ENCODE peak calls at places on chromosomes 7 and 10, in six cellular contexts. One of them, this sample, is unnamed.

GRCh38 chr10:117298219-117298618 is 57.3 kb downstream of the SLC18A2 start:
- DNase-seq in left cardiac atrium: no peak
- DNase-seq in mesenteric fat pad: no peak
- DNase-seq in fibroblast of pulmonary artery: no peak
- DNase-seq in spleen: no peak
- DNase-seq in activated naive CD4-positive, alpha-beta T cell: no peak
- DNase-seq in this sample: no peak

GRCh38 chr10:110425684-110426293 is 71.9 kb upstream of the DUSP5 start:
- DNase-seq in activated naive CD4-positive, alpha-beta T cell: no peak
- DNase-seq in fibroblast of pulmonary artery: peak; percentile 83
- DNase-seq in spleen: no peak
- DNase-seq in left cardiac atrium: no peak
- DNase-seq in mesenteric fat pad: no peak
- DNase-seq in this sample: no peak

GRCh38 chr10:36765777-36766176 is 359.6 kb upstream of the ANKRD30A start:
- DNase-seq in fibroblast of pulmonary artery: peak; percentile 41
- DNase-seq in activated naive CD4-positive, alpha-beta T cell: no peak
- DNase-seq in spleen: no peak
- DNase-seq in mesenteric fat pad: no peak
- DNase-seq in left cardiac atrium: no peak
- DNase-seq in this sample: no peak

GRCh38 chr10:96276831-96277230 is 5.5 kb upstream of the BLNK start:
- DNase-seq in spleen: no peak
- DNase-seq in mesenteric fat pad: no peak
- DNase-seq in fibroblast of pulmonary artery: no peak
- DNase-seq in left cardiac atrium: no peak
- DNase-seq in activated naive CD4-positive, alpha-beta T cell: no peak
- DNase-seq in this sample: no peak

GRCh38 chr10:132861116-132861691 is 75.3 kb upstream of the NKX6-2 start:
- DNase-seq in fibroblast of pulmonary artery: no peak
- DNase-seq in mesenteric fat pad: peak; percentile 53
- DNase-seq in activated naive CD4-positive, alpha-beta T cell: no peak
- DNase-seq in left cardiac atrium: no peak
- DNase-seq in spleen: peak; percentile 64
- DNase-seq in this sample: peak; percentile 62

GRCh38 chr10:78471723-78472541 is 438.3 kb downstream of the RPS24 start:
- DNase-seq in fibroblast of pulmonary artery: peak; percentile 59
- DNase-seq in spleen: no peak
- DNase-seq in activated naive CD4-positive, alpha-beta T cell: no peak
- DNase-seq in left cardiac atrium: no peak
- DNase-seq in mesenteric fat pad: peak; percentile 59
- DNase-seq in this sample: no peak

GRCh38 chr10:102802920-102803534 is 34.2 kb downstream of the CYP17A1 start:
- DNase-seq in left cardiac atrium: peak; percentile 77
- DNase-seq in mesenteric fat pad: no peak
- DNase-seq in spleen: no peak
- DNase-seq in fibroblast of pulmonary artery: peak; percentile 97
- DNase-seq in activated naive CD4-positive, alpha-beta T cell: no peak
- DNase-seq in this sample: no peak

GRCh38 chr10:116110736-116111135 is 162.3 kb downstream of the GFRA1 start:
- DNase-seq in mesenteric fat pad: peak; percentile 39
- DNase-seq in spleen: no peak
- DNase-seq in fibroblast of pulmonary artery: no peak
- DNase-seq in activated naive CD4-positive, alpha-beta T cell: no peak
- DNase-seq in left cardiac atrium: no peak
- DNase-seq in this sample: no peak

GRCh38 chr10:45375716-45376231 is 1.8 kb downstream of the ALOX5 start:
- DNase-seq in left cardiac atrium: no peak
- DNase-seq in activated naive CD4-positive, alpha-beta T cell: no peak
- DNase-seq in fibroblast of pulmonary artery: no peak
- DNase-seq in spleen: peak; percentile 80
- DNase-seq in mesenteric fat pad: no peak
- DNase-seq in this sample: no peak

GRCh38 chr7:51080622-51081269 is 235.9 kb downstream of the COBL start:
- DNase-seq in fibroblast of pulmonary artery: no peak
- DNase-seq in left cardiac atrium: no peak
- DNase-seq in mesenteric fat pad: no peak
- DNase-seq in activated naive CD4-positive, alpha-beta T cell: no peak
- DNase-seq in spleen: no peak
- DNase-seq in this sample: no peak

GRCh38 chr7:95630702-95631458 is 34.6 kb upstream of the PDK4 start:
- DNase-seq in left cardiac atrium: no peak
- DNase-seq in mesenteric fat pad: no peak
- DNase-seq in spleen: no peak
- DNase-seq in fibroblast of pulmonary artery: peak; percentile 66
- DNase-seq in activated naive CD4-positive, alpha-beta T cell: no peak
- DNase-seq in this sample: no peak

GRCh38 chr10:86360657-86361056 is 5.9 kb downstream of the GRID1 start:
- DNase-seq in spleen: peak; percentile 35
- DNase-seq in fibroblast of pulmonary artery: no peak
- DNase-seq in left cardiac atrium: no peak
- DNase-seq in mesenteric fat pad: no peak
- DNase-seq in activated naive CD4-positive, alpha-beta T cell: no peak
- DNase-seq in this sample: no peak

This sample was measured in cardiac septum.